ENCODE peak calls at places on chromosome 20, in nine cellular contexts. E, F, U, W, R, T, Q, K and I are unnamed samples.

GRCh38 chr20:41577129-41578009 is 40.8 kb downstream of the CHD6 start:
- DNase-seq in E (no peak), F (no peak), U (no peak), W (no peak), R (no peak), T (no peak), Q (no peak), K (no peak), I (no peak)

GRCh38 chr20:21796059-21796458 is 90.6 kb downstream of the PAX1 start:
- DNase-seq in E (no peak), F (no peak), U (no peak), W (no peak), R (no peak), T (no peak), Q (no peak), K (no peak), I (no peak)

GRCh38 chr20:35503841-35504460 is 25.5 kb downstream of the C20orf173 start:
- DNase-seq in E (peak), F (no peak), U (no peak), W (no peak), R (peak), T (no peak), Q (no peak), K (peak), I (peak)

GRCh38 chr20:64104667-64105451 is 2.5 kb downstream of the NPBWR2 start:
- DNase-seq in E (no peak), F (no peak), U (no peak), W (no peak), R (no peak), T (peak), Q (no peak), K (no peak), I (no peak)

GRCh38 chr20:18728165-18728866 is 85.3 kb upstream of the SCP2D1 start:
- DNase-seq in E (peak), F (no peak), U (no peak), W (no peak), R (no peak), T (no peak), Q (no peak), K (no peak), I (no peak)

GRCh38 chr20:22312744-22313346 is 271.5 kb downstream of the FOXA2 start:
- DNase-seq in E (peak), F (no peak), U (peak), W (no peak), R (no peak), T (no peak), Q (peak), K (no peak), I (no peak)

GRCh38 chr20:56621730-56622129 is 7.4 kb upstream of the TFAP2C start:
- DNase-seq in E (no peak), F (no peak), U (no peak), W (no peak), R (no peak), T (no peak), Q (no peak), K (no peak), I (no peak)

GRCh38 chr20:11675920-11676617 is 241.6 kb upstream of the BTBD3 start:
- DNase-seq in E (no peak), F (no peak), U (no peak), W (no peak), R (no peak), T (no peak), Q (no peak), K (no peak), I (peak)

GRCh38 chr20:33237989-33238388 is 2.2 kb downstream of the BPIFA1 start:
- DNase-seq in E (no peak), F (no peak), U (no peak), W (no peak), R (no peak), T (no peak), Q (no peak), K (no peak), I (no peak)

GRCh38 chr20:48619126-48620101 is 208.4 kb downstream of the PREX1 start:
- DNase-seq in E (peak), F (no peak), U (no peak), W (no peak), R (peak), T (no peak), Q (no peak), K (no peak), I (peak)

GRCh38 chr20:15564981-15565380 is 1008.3 kb downstream of the KIF16B start:
- DNase-seq in E (no peak), F (no peak), U (no peak), W (no peak), R (no peak), T (no peak), Q (no peak), K (no peak), I (no peak)